ENCODE peak calls at places on chromosomes 16 and 17, in seven cellular contexts. F is NCI-H2081, Q is GM04504, G is GM19239, W is NCI-H1105 treated with DMSO at 0.1 percent for 48 hours, Y is GM23248, A is tibial nerve. U is an unnamed sample.

GRCh38 chr16:4852221-4852872 is 5.1 kb downstream of the UBN1 start:
- DNase-seq in F (no peak), Q (no peak), G (no peak), W (no peak), Y (peak), A (no peak), U (peak)

GRCh38 chr17:39252788-39253460 is 27.2 kb upstream of the STAC2 start:
- DNase-seq in F (no peak), Q (no peak), G (no peak), W (no peak), Y (no peak), A (no peak), U (no peak)

GRCh38 chr17:32485261-32485955 is 1.4 kb upstream of the CDK5R1 start:
- DNase-seq in F (no peak), Q (no peak), G (no peak), W (no peak), Y (no peak), A (no peak), U (no peak)

GRCh38 chr16:24253192-24253591 is 2.9 kb upstream of the CACNG3 start:
- DNase-seq in F (no peak), Q (no peak), G (peak), W (peak), Y (peak), A (no peak), U (peak)

GRCh38 chr17:49522329-49522890 is 27.3 kb downstream of the NGFR start:
- DNase-seq in F (no peak), Q (no peak), G (no peak), W (no peak), Y (no peak), A (no peak), U (no peak)

GRCh38 chr16:80718480-80719220 is 85.7 kb downstream of the CDYL2 start:
- DNase-seq in F (no peak), Q (no peak), G (no peak), W (peak), Y (no peak), A (no peak), U (peak)

GRCh38 chr17:49226771-49227435 is 3.7 kb downstream of the PHOSPHO1 start:
- DNase-seq in F (no peak), Q (no peak), G (no peak), W (no peak), Y (no peak), A (no peak), U (no peak)

GRCh38 chr17:73600103-73600871 is 44.0 kb downstream of the SDK2 start:
- DNase-seq in F (no peak), Q (peak), G (no peak), W (no peak), Y (peak), A (peak), U (no peak)

GRCh38 chr16:19071811-19072777 is 4.7 kb downstream of the COQ7 start:
- DNase-seq in F (no peak), Q (peak), G (no peak), W (no peak), Y (peak), A (peak), U (peak)

GRCh38 chr16:10197003-10197402 is 14.8 kb upstream of the GRIN2A start:
- DNase-seq in F (no peak), Q (no peak), G (no peak), W (no peak), Y (no peak), A (no peak), U (no peak)

GRCh38 chr16:78200623-78201096 is 101.2 kb downstream of the WWOX start:
- DNase-seq in F (peak), Q (no peak), G (no peak), W (peak), Y (no peak), A (no peak), U (no peak)

GRCh38 chr16:55621771-55622170 is 34.0 kb upstream of the SLC6A2 start:
- DNase-seq in F (no peak), Q (no peak), G (no peak), W (no peak), Y (no peak), A (no peak), U (no peak)

GRCh38 chr16:21264226-21265036 is 13.7 kb downstream of the CRYM start:
- DNase-seq in F (no peak), Q (no peak), G (no peak), W (no peak), Y (peak), A (no peak), U (no peak)

GRCh38 chr16:80167657-80168056 is 373.1 kb upstream of the DYNLRB2 start:
- DNase-seq in F (no peak), Q (no peak), G (no peak), W (peak), Y (no peak), A (no peak), U (peak)

GRCh38 chr16:28182183-28182582 is 29.6 kb downstream of the XPO6 start:
- DNase-seq in F (no peak), Q (no peak), G (no peak), W (no peak), Y (peak), A (no peak), U (peak)

GRCh38 chr17:42895185-42895555 is 5.4 kb upstream of the G6PC1 start:
- DNase-seq in F (no peak), Q (peak), G (no peak), W (no peak), Y (peak), A (peak), U (peak)

GRCh38 chr17:82217530-82218204 is 5.0 kb upstream of the CCDC57 start:
- DNase-seq in F (no peak), Q (peak), G (no peak), W (no peak), Y (peak), A (no peak), U (peak)

GRCh38 chr17:76147211-76148014 is 6.4 kb upstream of the FOXJ1 start:
- DNase-seq in F (peak), Q (no peak), G (no peak), W (peak), Y (peak), A (no peak), U (no peak)

GRCh38 chr17:6830383-6830986 is 1.0 kb downstream of the TEKT1 start:
- DNase-seq in F (no peak), Q (no peak), G (no peak), W (no peak), Y (no peak), A (no peak), U (no peak)

GRCh38 chr17:46783031-46783593 is 35.4 kb downstream of the WNT3 start:
- DNase-seq in F (no peak), Q (no peak), G (no peak), W (no peak), Y (no peak), A (no peak), U (no peak)

GRCh38 chr16:56936491-56936890 is 4.5 kb downstream of the HERPUD1 start:
- DNase-seq in F (no peak), Q (no peak), G (no peak), W (peak), Y (peak), A (no peak), U (no peak)

GRCh38 chr17:3004925-3005324 is 58.5 kb downstream of the OR1D5 start:
- DNase-seq in F (no peak), Q (no peak), G (no peak), W (no peak), Y (no peak), A (no peak), U (no peak)

GRCh38 chr17:72609501-72609900 is 483.0 kb downstream of the SLC39A11 start:
- DNase-seq in F (no peak), Q (no peak), G (no peak), W (no peak), Y (peak), A (no peak), U (peak)

GRCh38 chr16:85626191-85626951 is 13.2 kb downstream of the GSE1 start:
- DNase-seq in F (peak), Q (no peak), G (no peak), W (peak), Y (no peak), A (no peak), U (no peak)

GRCh38 chr17:42312285-42313130 is 24.2 kb downstream of the STAT5A start:
- DNase-seq in F (peak), Q (peak), G (peak), W (peak), Y (peak), A (peak), U (peak)

GRCh38 chr17:40485851-40486512 is 15.4 kb downstream of the TNS4 start:
- DNase-seq in F (no peak), Q (peak), G (no peak), W (no peak), Y (peak), A (peak), U (peak)

GRCh38 chr17:12136646-12137045 is 116.0 kb downstream of the MAP2K4 start:
- DNase-seq in F (no peak), Q (no peak), G (no peak), W (no peak), Y (no peak), A (no peak), U (no peak)